ENCODE peak calls at places on chromosomes 12 and 14, in ten cellular contexts. Q is COR-L47; H is left colon; T is Panc1; A is foreskin fibroblast; R is upper lobe of left lung; K is progenitor cell of endocrine pancreas; D is anterior cingulate cortex; I is activated CD4-positive, alpha-beta T cell treated with anti-CD3 and anti-CD28 coated beads, Interleukin-2, amount 50 U/mL, for 24 hours; X is NCI-H1694. Y is an unnamed sample.

GRCh38 chr12:40127408-40127807 is 21.5 kb upstream of the SLC2A13 start:
- DNase-seq in H (no peak), Q (no peak), I (no peak), R (no peak), D (no peak), K (no peak), A (no peak), X (no peak), T (no peak), Y (no peak)

GRCh38 chr14:76133103-76133502 is 18.6 kb upstream of the GPATCH2L start:
- DNase-seq in X (no peak), R (no peak), A (peak; percentile 13), Q (no peak), T (no peak), I (no peak), H (no peak), D (no peak), K (peak; percentile 39), Y (peak; percentile 40)

GRCh38 chr12:127373572-127373971 is 893.4 kb upstream of the TMEM132C start:
- DNase-seq in K (no peak), X (no peak), R (no peak), I (no peak), D (no peak), A (no peak), H (no peak), Q (no peak), T (no peak), Y (no peak)

GRCh38 chr14:97930191-97930590 is 1133.0 kb downstream of the VRK1 start:
- DNase-seq in D (no peak), Q (no peak), R (peak; percentile 6), A (no peak), T (no peak), X (no peak), H (no peak), I (no peak), K (no peak), Y (no peak)

GRCh38 chr12:131133015-131133905 is 179.6 kb downstream of the ADGRD1 start:
- DNase-seq in K (no peak), I (no peak), X (no peak), R (peak; percentile 44), T (no peak), Q (no peak), A (no peak), D (no peak), H (no peak), Y (no peak)

GRCh38 chr12:74538491-74539258 is 1.0 kb downstream of the ATXN7L3B start:
- DNase-seq in D (no peak), X (no peak), A (no peak), H (peak; percentile 28), Q (peak; percentile 8), T (no peak), R (peak; percentile 10), I (no peak), K (no peak), Y (no peak)

GRCh38 chr14:38044710-38045109 is 163.0 kb upstream of the SSTR1 start:
- DNase-seq in R (no peak), H (no peak), T (no peak), X (no peak), K (no peak), I (no peak), Q (no peak), A (no peak), D (no peak), Y (no peak)

GRCh38 chr14:22556990-22557623 is 31.9 kb downstream of the DAD1 start:
- DNase-seq in Q (peak; percentile 65), X (peak; percentile 59), T (peak; percentile 50), H (peak; percentile 85), D (peak; percentile 69), R (peak; percentile 98), A (peak; percentile 60), I (peak; percentile 92), K (peak; percentile 78), Y (peak; percentile 49)

GRCh38 chr12:2229661-2230539 is 177.1 kb downstream of the CACNA1C start:
- DNase-seq in T (no peak), X (no peak), Q (no peak), D (no peak), I (no peak), H (no peak), R (peak; percentile 85), A (no peak), K (no peak), Y (no peak)

GRCh38 chr12:109947511-109947910 is 47.4 kb downstream of the TCHP start:
- DNase-seq in K (no peak), A (peak; percentile 51), D (no peak), H (no peak), I (no peak), R (no peak), Q (no peak), X (no peak), T (no peak), Y (peak; percentile 49)

Y was measured in amniotic epithelial cell.